ENCODE peak calls at places on chromosomes 6 and 20, in six cellular contexts. One of them, this sample, is unnamed.

GRCh38 chr6:76683985-76684384 is 611.5 kb upstream of the IMPG1 start:
- DNase-seq in germinal center: no peak
- DNase-seq in SW480: no peak
- DNase-seq in cardiac muscle cell: no peak
- DNase-seq in fibroblast of mammary gland: no peak
- DNase-seq in non-pigmented ciliary epithelial cell: no peak
- DNase-seq in this sample: no peak

GRCh38 chr20:19692685-19693119 is 65.4 kb upstream of the RIN2 start:
- DNase-seq in germinal center: peak
- DNase-seq in SW480: peak
- DNase-seq in cardiac muscle cell: peak
- DNase-seq in fibroblast of mammary gland: peak
- DNase-seq in non-pigmented ciliary epithelial cell: peak
- DNase-seq in this sample: peak

GRCh38 chr6:4914412-4915159 is 89.3 kb downstream of the RPP40 start:
- DNase-seq in germinal center: no peak
- DNase-seq in SW480: no peak
- DNase-seq in cardiac muscle cell: no peak
- DNase-seq in fibroblast of mammary gland: peak
- DNase-seq in non-pigmented ciliary epithelial cell: no peak
- DNase-seq in this sample: no peak

GRCh38 chr6:34610819-34611477 is 54.8 kb upstream of the SPDEF start:
- DNase-seq in germinal center: no peak
- DNase-seq in SW480: peak
- DNase-seq in cardiac muscle cell: no peak
- DNase-seq in fibroblast of mammary gland: peak
- DNase-seq in non-pigmented ciliary epithelial cell: peak
- DNase-seq in this sample: no peak

GRCh38 chr6:97885844-97886243 is 602.8 kb upstream of the MMS22L start:
- DNase-seq in germinal center: no peak
- DNase-seq in SW480: no peak
- DNase-seq in cardiac muscle cell: no peak
- DNase-seq in fibroblast of mammary gland: no peak
- DNase-seq in non-pigmented ciliary epithelial cell: no peak
- DNase-seq in this sample: no peak

GRCh38 chr20:12207875-12208274 is 290.2 kb downstream of the BTBD3 start:
- DNase-seq in germinal center: no peak
- DNase-seq in SW480: peak
- DNase-seq in cardiac muscle cell: peak
- DNase-seq in fibroblast of mammary gland: peak
- DNase-seq in non-pigmented ciliary epithelial cell: peak
- DNase-seq in this sample: no peak

GRCh38 chr6:155528982-155529453 is 73.4 kb upstream of the NOX3 start:
- DNase-seq in germinal center: peak
- DNase-seq in SW480: no peak
- DNase-seq in cardiac muscle cell: no peak
- DNase-seq in fibroblast of mammary gland: peak
- DNase-seq in non-pigmented ciliary epithelial cell: peak
- DNase-seq in this sample: no peak

GRCh38 chr20:51220293-51220706 is 197.4 kb upstream of the KCNG1 start:
- DNase-seq in germinal center: peak
- DNase-seq in SW480: no peak
- DNase-seq in cardiac muscle cell: peak
- DNase-seq in fibroblast of mammary gland: peak
- DNase-seq in non-pigmented ciliary epithelial cell: no peak
- DNase-seq in this sample: peak

GRCh38 chr6:13355969-13356368 is 27.6 kb upstream of the TBC1D7 start:
- DNase-seq in germinal center: peak
- DNase-seq in SW480: no peak
- DNase-seq in cardiac muscle cell: no peak
- DNase-seq in fibroblast of mammary gland: no peak
- DNase-seq in non-pigmented ciliary epithelial cell: no peak
- DNase-seq in this sample: peak

This sample was measured in GM06990.